ENCODE peak calls at places on chromosomes 1 and 21, in eight cellular contexts. S is CD4-positive, alpha-beta T cell; V is naive thymus-derived CD4-positive, alpha-beta T cell; G is HT1080; X is skeletal muscle cell; F is activated T-cell treated with anti-CD3 and anti-CD28 coated beads for 1 hour; E is H54; U is epithelial cell of esophagus. B is an unnamed sample.

GRCh38 chr1:233357595-233358446 is 30.3 kb downstream of the MAP3K21 start:
- DNase-seq in S (no peak), V (no peak), G (peak; percentile 49), X (no peak), F (no peak), E (peak; percentile 10), U (no peak), B (no peak)

GRCh38 chr1:5780324-5780716 is 211.9 kb downstream of the NPHP4 start:
- DNase-seq in S (no peak), V (no peak), G (no peak), X (no peak), F (no peak), E (no peak), U (no peak), B (no peak)

GRCh38 chr21:44742418-44743153 is 31.2 kb upstream of the TSPEAR start:
- DNase-seq in S (no peak), V (peak; percentile 43), G (peak; percentile 22), X (no peak), F (no peak), E (no peak), U (peak; percentile 34), B (peak; percentile 21)

GRCh38 chr1:8910914-8911313 is 32.4 kb upstream of the ENO1 start:
- DNase-seq in S (no peak), V (no peak), G (peak; percentile 37), X (no peak), F (no peak), E (no peak), U (peak; percentile 32), B (no peak)

GRCh38 chr1:67850611-67851075 is 17.4 kb upstream of the GNG12 start:
- DNase-seq in S (no peak), V (no peak), G (peak; percentile 92), X (peak; percentile 81), F (no peak), E (peak; percentile 48), U (peak; percentile 95), B (no peak)

GRCh38 chr1:19327301-19327700 is 15.2 kb downstream of the SLC66A1 start:
- DNase-seq in S (no peak), V (no peak), G (no peak), X (no peak), F (no peak), E (no peak), U (no peak), B (no peak)

GRCh38 chr21:41784456-41785102 is 17.7 kb upstream of the RIPK4 start:
- DNase-seq in S (no peak), V (no peak), G (no peak), X (no peak), F (no peak), E (no peak), U (no peak), B (no peak)

GRCh38 chr1:231192620-231193163 is 30.8 kb downstream of the TRIM67 start:
- DNase-seq in S (no peak), V (no peak), G (peak; percentile 48), X (no peak), F (no peak), E (no peak), U (no peak), B (no peak)

GRCh38 chr1:35220976-35221375 is 28.0 kb upstream of the SFPQ start:
- DNase-seq in S (no peak), V (peak; percentile 24), G (peak; percentile 14), X (no peak), F (no peak), E (peak; percentile 40), U (peak; percentile 21), B (peak; percentile 51)

GRCh38 chr1:64246294-64246917 is 43.0 kb downstream of the UBE2U start:
- DNase-seq in S (no peak), V (peak; percentile 42), G (no peak), X (no peak), F (no peak), E (no peak), U (peak; percentile 45), B (peak; percentile 34)

GRCh38 chr1:230320804-230321203 is 105.3 kb downstream of the PGBD5 start:
- DNase-seq in S (no peak), V (no peak), G (no peak), X (peak; percentile 29), F (no peak), E (no peak), U (peak; percentile 41), B (no peak)

GRCh38 chr1:212030936-212031528 is 4.3 kb downstream of the INTS7 start:
- DNase-seq in S (no peak), V (no peak), G (peak; percentile 86), X (peak; percentile 90), F (no peak), E (peak; percentile 19), U (peak; percentile 87), B (no peak)

GRCh38 chr21:32474179-32475059 is 61.9 kb downstream of the EVA1C start:
- DNase-seq in S (no peak), V (no peak), G (no peak), X (no peak), F (no peak), E (no peak), U (no peak), B (no peak)

GRCh38 chr1:43454270-43455011 is 710 bp upstream of the HYI start:
- DNase-seq in S (peak; percentile 35), V (peak; percentile 63), G (no peak), X (peak; percentile 51), F (peak; percentile 27), E (no peak), U (peak; percentile 90), B (no peak)

GRCh38 chr1:65065535-65066378 is 82.2 kb upstream of the AK4 start:
- DNase-seq in S (no peak), V (no peak), G (peak; percentile 8), X (no peak), F (no peak), E (peak; percentile 24), U (no peak), B (no peak)

GRCh38 chr1:200556005-200556404 is 64.5 kb downstream of the KIF14 start:
- DNase-seq in S (no peak), V (no peak), G (no peak), X (no peak), F (no peak), E (no peak), U (no peak), B (no peak)

GRCh38 chr1:207861442-207862177 is 49.3 kb downstream of the CD34 start:
- DNase-seq in S (peak; percentile 38), V (no peak), G (no peak), X (no peak), F (no peak), E (no peak), U (no peak), B (peak; percentile 96)

GRCh38 chr1:55280731-55281130 is 65.6 kb upstream of the USP24 start:
- DNase-seq in S (no peak), V (no peak), G (peak; percentile 36), X (no peak), F (no peak), E (no peak), U (no peak), B (no peak)

GRCh38 chr1:14296795-14297194 is 301.7 kb upstream of the KAZN start:
- DNase-seq in S (no peak), V (no peak), G (peak; percentile 58), X (peak; percentile 15), F (no peak), E (peak; percentile 4), U (no peak), B (no peak)

GRCh38 chr1:24195874-24196273 is 8.8 kb upstream of the IFNLR1 start:
- DNase-seq in S (no peak), V (no peak), G (no peak), X (no peak), F (no peak), E (no peak), U (peak; percentile 97), B (no peak)

GRCh38 chr21:29473808-29474207 is 175.1 kb downstream of the BACH1 start:
- DNase-seq in S (no peak), V (no peak), G (no peak), X (no peak), F (no peak), E (no peak), U (no peak), B (no peak)

GRCh38 chr1:87024936-87025537 is 110.6 kb downstream of the HS2ST1 start:
- DNase-seq in S (no peak), V (no peak), G (peak; percentile 26), X (peak; percentile 1), F (no peak), E (peak; percentile 11), U (peak; percentile 54), B (peak; percentile 50)

GRCh38 chr1:154178856-154179811 is 12.8 kb downstream of the TPM3 start:
- DNase-seq in S (no peak), V (no peak), G (no peak), X (no peak), F (no peak), E (no peak), U (no peak), B (no peak)

GRCh38 chr21:35924714-35925301 is 135.5 kb downstream of the SETD4 start:
- DNase-seq in S (no peak), V (no peak), G (peak; percentile 99), X (peak; percentile 94), F (no peak), E (peak; percentile 69), U (peak; percentile 84), B (no peak)

GRCh38 chr1:174262747-174263241 is 103.5 kb downstream of the RABGAP1L start:
- DNase-seq in S (no peak), V (peak; percentile 18), G (peak; percentile 79), X (peak; percentile 7), F (no peak), E (peak; percentile 9), U (peak; percentile 61), B (peak; percentile 42)

GRCh38 chr1:43492816-43493215 is 37.9 kb upstream of the PTPRF start:
- DNase-seq in S (no peak), V (no peak), G (no peak), X (no peak), F (no peak), E (no peak), U (peak; percentile 64), B (no peak)